ENCODE peak calls at places on chromosomes 11 and 22, in four cellular contexts. One of them, this sample, is unnamed. For H3K36me3, the result is how much of the 10 kb centered on the place peaks cover.

GRCh38 chr11:31645747-31646146 is 136.2 kb downstream of the ELP4 start:
- DNase-seq in body of pancreas: no peak
- DNase-seq in mesenchymal stem cell: peak
- DNase-seq in breast epithelium: no peak
- DNase-seq in this sample: peak

GRCh38 chr11:27429740-27430451 is 42.7 kb downstream of the LGR4 start:
- DNase-seq in body of pancreas: no peak
- DNase-seq in mesenchymal stem cell: no peak
- DNase-seq in breast epithelium: no peak
- DNase-seq in this sample: peak

GRCh38 chr11:57163160-57163868 is 18.4 kb upstream of the LRRC55 start:
- DNase-seq in body of pancreas: no peak
- DNase-seq in mesenchymal stem cell: no peak
- DNase-seq in breast epithelium: no peak
- DNase-seq in this sample: no peak

GRCh38 chr22:23695141-23695540 is 4.3 kb downstream of the RGL4 start:
- DNase-seq in body of pancreas: no peak
- DNase-seq in mesenchymal stem cell: no peak
- DNase-seq in breast epithelium: peak
- DNase-seq in this sample: no peak

GRCh38 chr11:3037041-3037944 is 19.9 kb downstream of the CARS1 start:
- DNase-seq in body of pancreas: peak
- DNase-seq in mesenchymal stem cell: peak
- DNase-seq in breast epithelium: peak
- DNase-seq in this sample: peak

GRCh38 chr11:12900496-12900895 is 108.6 kb upstream of the RASSF10 start:
- DNase-seq in body of pancreas: no peak
- DNase-seq in mesenchymal stem cell: peak
- DNase-seq in breast epithelium: no peak
- DNase-seq in this sample: peak

GRCh38 chr11:125180413-125181305 is 16.1 kb downstream of the PKNOX2 start:
- DNase-seq in body of pancreas: no peak
- DNase-seq in mesenchymal stem cell: peak
- DNase-seq in breast epithelium: no peak
- DNase-seq in this sample: no peak

GRCh38 chr11:130636672-130637463 is 188.4 kb downstream of the ADAMTS15 start:
- DNase-seq in body of pancreas: no peak
- DNase-seq in mesenchymal stem cell: peak
- DNase-seq in breast epithelium: no peak
- DNase-seq in this sample: no peak

GRCh38 chr11:93741882-93742226 is 382 bp downstream of the C11orf54 start:
- DNase-seq in body of pancreas: peak
- DNase-seq in mesenchymal stem cell: peak
- DNase-seq in breast epithelium: peak
- DNase-seq in this sample: no peak

GRCh38 chr11:108703916-108704315 is 39.0 kb downstream of the DDX10 start:
- DNase-seq in body of pancreas: no peak
- DNase-seq in mesenchymal stem cell: no peak
- DNase-seq in breast epithelium: no peak
- DNase-seq in this sample: no peak

GRCh38 chr11:33453225-33453624 is 196.0 kb downstream of the HIPK3 start:
- DNase-seq in body of pancreas: no peak
- DNase-seq in mesenchymal stem cell: no peak
- DNase-seq in breast epithelium: no peak
- DNase-seq in this sample: no peak

GRCh38 chr11:123391646-123392348 is 38.3 kb upstream of the GRAMD1B start:
- DNase-seq in body of pancreas: no peak
- DNase-seq in mesenchymal stem cell: no peak
- DNase-seq in breast epithelium: no peak
- DNase-seq in this sample: no peak

GRCh38 chr11:88292156-88292844 is 45.2 kb downstream of the CTSC start:
- DNase-seq in body of pancreas: peak
- DNase-seq in mesenchymal stem cell: no peak
- DNase-seq in breast epithelium: no peak
- DNase-seq in this sample: peak

GRCh38 chr11:47518212-47518959 is 34.5 kb downstream of the CELF1 start:
- DNase-seq in body of pancreas: no peak
- DNase-seq in mesenchymal stem cell: no peak
- DNase-seq in breast epithelium: no peak
- DNase-seq in this sample: no peak

GRCh38 chr11:88303037-88303436 is 34.5 kb downstream of the CTSC start:
- DNase-seq in body of pancreas: no peak
- DNase-seq in mesenchymal stem cell: no peak
- DNase-seq in breast epithelium: no peak
- DNase-seq in this sample: no peak

GRCh38 chr11:12599408-12600143 is 74.6 kb upstream of the TEAD1 start:
- DNase-seq in body of pancreas: peak
- DNase-seq in mesenchymal stem cell: peak
- DNase-seq in breast epithelium: peak
- DNase-seq in this sample: peak

GRCh38 chr11:94128746-94129504 is at the start of gene PANX1:
- DNase-seq in body of pancreas: peak
- DNase-seq in mesenchymal stem cell: peak
- DNase-seq in breast epithelium: peak
- DNase-seq in this sample: peak

GRCh38 chr11:31160504-31161422 is 208.8 kb downstream of the DCDC1 start:
- DNase-seq in body of pancreas: no peak
- DNase-seq in mesenchymal stem cell: no peak
- DNase-seq in breast epithelium: no peak
- DNase-seq in this sample: peak

DNA sequence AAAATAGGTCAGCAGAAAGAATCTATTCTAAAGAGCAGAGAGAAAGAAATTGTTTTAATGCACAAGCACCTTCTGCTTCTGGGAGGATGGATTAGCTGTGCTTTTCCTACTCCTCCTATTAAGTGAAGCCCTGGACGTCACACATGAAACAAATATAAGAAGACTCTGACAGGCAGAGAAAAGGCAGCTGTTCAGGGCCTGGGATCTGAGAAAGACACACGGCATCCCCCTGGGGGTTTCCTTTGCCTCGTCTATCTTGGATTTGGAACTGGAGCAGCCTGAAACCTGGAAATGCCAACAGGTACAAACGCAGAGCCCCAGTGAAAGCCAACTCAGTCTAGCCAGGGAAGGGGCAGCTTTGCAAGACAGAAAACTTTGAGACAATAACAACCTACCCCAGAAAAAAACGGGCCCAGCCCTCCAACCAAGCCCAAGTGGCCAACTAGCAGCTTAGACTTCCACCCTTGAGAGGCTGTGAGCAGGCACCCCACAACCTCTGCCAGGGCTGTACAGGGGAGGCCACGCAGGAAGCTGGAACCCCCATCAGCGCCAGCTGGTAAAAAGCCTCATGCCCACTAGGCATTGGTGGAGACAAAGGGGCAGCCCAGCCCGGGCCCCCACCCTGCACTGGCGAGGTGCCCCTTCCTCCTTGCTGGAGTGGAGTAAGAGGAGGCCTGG is 7.3 kb downstream of the CERK start:
- DNase-seq in body of pancreas: no peak
- DNase-seq in mesenchymal stem cell: peak
- DNase-seq in breast epithelium: no peak
- DNase-seq in this sample: peak
- H3K36me3 ChIP-seq in body of pancreas: under half
- H3K36me3 ChIP-seq in mesenchymal stem cell: under half
- H3K36me3 ChIP-seq in breast epithelium: under half
- H3K36me3 ChIP-seq in this sample: under half

DNA sequence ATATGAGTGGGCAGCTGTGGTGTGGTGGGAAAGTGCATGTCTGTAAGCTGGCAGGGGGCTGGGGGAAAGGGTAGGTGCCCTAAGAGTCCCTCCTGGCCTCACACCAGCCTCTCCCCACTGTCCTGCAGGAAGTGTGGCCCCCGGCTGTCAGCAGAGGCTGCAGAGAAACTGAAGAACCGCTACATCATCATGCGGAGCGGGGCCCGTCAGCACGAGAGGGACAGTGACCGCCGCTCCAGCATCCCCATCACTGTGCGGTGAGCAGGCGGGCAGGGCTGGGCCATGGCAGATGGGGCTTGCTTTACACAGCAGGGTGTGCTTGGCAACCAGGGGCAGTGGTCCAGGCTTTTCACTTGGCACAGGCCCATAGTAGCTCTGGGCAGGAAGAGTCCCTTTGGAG is 19.8 kb downstream of the MCM5 start:
- DNase-seq in body of pancreas: no peak
- DNase-seq in mesenchymal stem cell: no peak
- DNase-seq in breast epithelium: no peak
- DNase-seq in this sample: no peak
- H3K36me3 ChIP-seq in body of pancreas: under half
- H3K36me3 ChIP-seq in mesenchymal stem cell: half or more
- H3K36me3 ChIP-seq in breast epithelium: under half
- H3K36me3 ChIP-seq in this sample: half or more

GRCh38 chr22:19057539-19057938 is 64.7 kb downstream of the DGCR2 start:
- DNase-seq in body of pancreas: no peak
- DNase-seq in mesenchymal stem cell: no peak
- DNase-seq in breast epithelium: no peak
- DNase-seq in this sample: no peak
- H3K36me3 ChIP-seq in body of pancreas: under half
- H3K36me3 ChIP-seq in mesenchymal stem cell: half or more
- H3K36me3 ChIP-seq in breast epithelium: under half
- H3K36me3 ChIP-seq in this sample: under half

GRCh38 chr22:20728523-20729190 is 45.3 kb upstream of the SERPIND1 start:
- DNase-seq in body of pancreas: no peak
- DNase-seq in mesenchymal stem cell: no peak
- DNase-seq in breast epithelium: no peak
- DNase-seq in this sample: no peak

GRCh38 chr22:20729194-20729593 is 44.7 kb upstream of the SERPIND1 start:
- DNase-seq in body of pancreas: no peak
- DNase-seq in mesenchymal stem cell: no peak
- DNase-seq in breast epithelium: no peak
- DNase-seq in this sample: no peak

GRCh38 chr22:20724676-20725454 is 49.0 kb upstream of the SERPIND1 start:
- DNase-seq in body of pancreas: no peak
- DNase-seq in mesenchymal stem cell: no peak
- DNase-seq in breast epithelium: no peak
- DNase-seq in this sample: no peak

GRCh38 chr22:20727118-20728015 is 46.5 kb upstream of the SERPIND1 start:
- DNase-seq in body of pancreas: no peak
- DNase-seq in mesenchymal stem cell: no peak
- DNase-seq in breast epithelium: no peak
- DNase-seq in this sample: no peak

DNA sequence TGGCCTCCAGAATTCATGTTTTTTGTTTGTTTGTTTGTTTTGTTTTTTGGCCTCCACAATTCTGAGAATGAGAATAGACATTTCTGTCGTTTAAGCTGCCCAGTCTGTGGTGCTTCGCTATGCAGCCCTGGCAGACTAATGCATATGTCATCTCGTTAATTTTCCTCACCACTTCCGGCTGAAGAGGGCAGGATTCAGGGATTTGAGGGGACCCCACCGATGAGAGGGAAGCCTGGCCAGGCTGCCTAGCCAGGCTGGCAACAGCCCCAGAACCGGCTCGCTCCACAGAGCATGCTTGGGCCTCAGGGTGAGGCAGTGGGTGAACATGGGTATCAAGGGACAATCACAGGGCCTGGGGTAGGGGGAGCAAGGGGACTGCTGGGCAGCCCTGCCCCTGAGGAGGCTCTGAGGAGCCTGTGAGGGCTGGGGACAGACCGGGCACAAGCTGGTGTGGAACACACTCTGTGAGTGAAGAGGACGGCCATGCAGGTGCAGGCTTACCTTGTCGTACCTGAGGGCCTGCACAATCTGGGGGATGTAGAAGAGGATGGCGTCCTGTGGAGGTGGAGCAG is 47.8 kb upstream of the SERPIND1 start:
- DNase-seq in body of pancreas: no peak
- DNase-seq in mesenchymal stem cell: no peak
- DNase-seq in breast epithelium: no peak
- DNase-seq in this sample: no peak
- H3K36me3 ChIP-seq in body of pancreas: under half
- H3K36me3 ChIP-seq in mesenchymal stem cell: under half
- H3K36me3 ChIP-seq in breast epithelium: under half
- H3K36me3 ChIP-seq in this sample: under half

DNA sequence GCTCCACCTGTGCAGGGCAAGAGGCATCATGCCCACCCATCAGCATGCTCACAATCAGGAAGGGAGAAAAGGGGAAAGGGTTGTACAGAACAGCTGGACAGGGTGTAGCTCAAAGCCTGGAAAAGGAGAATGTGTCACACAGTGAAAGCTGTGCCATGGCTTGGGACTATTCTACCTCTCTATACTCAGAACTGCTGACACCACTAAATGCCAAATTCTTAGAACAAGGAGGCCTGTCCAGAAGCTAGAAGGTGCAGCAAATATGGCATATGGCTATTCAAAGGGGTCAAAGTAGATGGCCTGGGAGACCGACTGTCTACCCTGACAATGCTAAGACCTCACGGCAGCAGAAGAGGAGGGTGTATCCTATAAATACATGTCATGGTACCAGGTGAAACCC is 12.8 kb downstream of the HPS4 start:
- DNase-seq in body of pancreas: no peak
- DNase-seq in mesenchymal stem cell: no peak
- DNase-seq in breast epithelium: no peak
- DNase-seq in this sample: no peak
- H3K36me3 ChIP-seq in body of pancreas: under half
- H3K36me3 ChIP-seq in mesenchymal stem cell: under half
- H3K36me3 ChIP-seq in breast epithelium: under half
- H3K36me3 ChIP-seq in this sample: half or more

GRCh38 chr22:20111045-20111688 is 4.7 kb upstream of the RANBP1 start:
- DNase-seq in body of pancreas: no peak
- DNase-seq in mesenchymal stem cell: peak
- DNase-seq in breast epithelium: no peak
- DNase-seq in this sample: peak
- H3K36me3 ChIP-seq in body of pancreas: under half
- H3K36me3 ChIP-seq in mesenchymal stem cell: half or more
- H3K36me3 ChIP-seq in breast epithelium: under half
- H3K36me3 ChIP-seq in this sample: half or more

GRCh38 chr11:36490026-36490806 is 19.9 kb downstream of the TRAF6 start:
- DNase-seq in body of pancreas: no peak
- DNase-seq in mesenchymal stem cell: no peak
- DNase-seq in breast epithelium: no peak
- DNase-seq in this sample: no peak
- H3K36me3 ChIP-seq in body of pancreas: under half
- H3K36me3 ChIP-seq in mesenchymal stem cell: under half
- H3K36me3 ChIP-seq in breast epithelium: under half
- H3K36me3 ChIP-seq in this sample: half or more

DNA sequence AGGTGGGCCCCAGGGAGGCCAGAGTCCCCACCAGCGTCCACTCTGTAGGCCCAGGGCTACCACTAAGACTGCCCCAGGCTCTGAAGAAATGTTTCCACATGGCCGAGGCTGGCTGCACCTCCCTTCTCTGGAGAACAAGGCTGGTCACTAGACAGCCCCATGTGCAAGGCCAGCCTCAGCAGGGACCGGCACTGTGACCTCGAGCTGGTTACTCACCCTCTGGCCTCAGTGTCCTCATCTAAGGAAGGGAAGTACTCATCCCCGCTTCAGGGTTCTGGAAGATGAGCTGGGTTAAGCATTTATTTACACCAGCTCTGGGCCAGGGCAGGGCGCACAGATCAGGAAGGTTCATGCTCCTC is 9.7 kb downstream of the PMM1 start:
- DNase-seq in body of pancreas: no peak
- DNase-seq in mesenchymal stem cell: no peak
- DNase-seq in breast epithelium: no peak
- DNase-seq in this sample: no peak
- H3K36me3 ChIP-seq in body of pancreas: under half
- H3K36me3 ChIP-seq in mesenchymal stem cell: half or more
- H3K36me3 ChIP-seq in breast epithelium: under half
- H3K36me3 ChIP-seq in this sample: under half